ENCODE peak calls at places on chromosomes 1 and 21, in eight cellular contexts. W is left ventricle myocardium inferior, Z is colonic mucosa, C is H7, F is psoas muscle, G is mammary epithelial cell, L is GM12865, M is kidney epithelial cell. X is an unnamed sample.

GRCh38 chr1:220283616-220284015 is 11.4 kb upstream of the RAB3GAP2 start:
- DNase-seq in W (no peak), M (no peak), L (no peak), C (no peak), F (no peak), Z (no peak), G (no peak), X (no peak)

GRCh38 chr1:199778324-199778955 is 249.1 kb upstream of the NR5A2 start:
- DNase-seq in C (no peak), G (no peak), F (no peak), W (no peak), M (no peak), Z (peak; percentile 19), L (peak; percentile 1), X (no peak)

GRCh38 chr21:32207096-32207716 is 71.6 kb downstream of the MIS18A start:
- DNase-seq in L (no peak), W (no peak), G (no peak), F (no peak), Z (no peak), M (no peak), C (no peak), X (no peak)

GRCh38 chr1:39852876-39853275 is 30.4 kb downstream of the TRIT1 start:
- DNase-seq in C (no peak), L (no peak), M (no peak), F (no peak), Z (no peak), G (no peak), W (no peak), X (no peak)

GRCh38 chr1:156550346-156550745 is 22.0 kb downstream of the IQGAP3 start:
- DNase-seq in F (no peak), Z (no peak), C (no peak), M (no peak), G (no peak), W (peak; percentile 67), L (no peak), X (no peak)

GRCh38 chr1:198107041-198107440 is 49.8 kb upstream of the NEK7 start:
- DNase-seq in C (no peak), L (no peak), W (no peak), F (no peak), G (peak; percentile 93), M (peak; percentile 38), Z (no peak), X (no peak)

GRCh38 chr1:156754219-156754618 is 2.7 kb upstream of the HDGF start:
- DNase-seq in L (no peak), Z (no peak), F (no peak), G (no peak), W (no peak), C (peak; percentile 6), M (no peak), X (no peak)

GRCh38 chr1:220274122-220274855 is 2.0 kb upstream of the RAB3GAP2 start:
- DNase-seq in M (no peak), W (no peak), C (peak; percentile 5), F (no peak), G (peak; percentile 5), L (no peak), Z (no peak), X (peak; percentile 56)

GRCh38 chr1:173267453-173267945 is 60.4 kb upstream of the TNFSF4 start:
- DNase-seq in C (no peak), G (peak; percentile 87), M (peak; percentile 29), F (no peak), L (peak; percentile 21), W (no peak), Z (no peak), X (peak; percentile 74)

GRCh38 chr1:59178803-59179202 is 118.1 kb upstream of the FGGY start:
- DNase-seq in M (no peak), C (no peak), Z (no peak), W (peak; percentile 18), L (no peak), F (no peak), G (no peak), X (no peak)

GRCh38 chr1:69126761-69127160 is 441.0 kb upstream of the LRRC7 start:
- DNase-seq in L (no peak), W (no peak), G (no peak), C (no peak), M (no peak), Z (no peak), F (no peak), X (peak; percentile 10)

GRCh38 chr1:90795396-90795795 is 78.3 kb upstream of the BARHL2 start:
- DNase-seq in L (no peak), M (no peak), Z (no peak), W (no peak), F (no peak), C (no peak), G (no peak), X (no peak)

GRCh38 chr1:176858421-176858916 is 306.0 kb downstream of the ASTN1 start:
- DNase-seq in M (no peak), F (no peak), G (peak; percentile 51), Z (no peak), W (no peak), L (no peak), C (no peak), X (no peak)

GRCh38 chr1:98794196-98794886 is 132.8 kb downstream of the SNX7 start:
- DNase-seq in G (peak; percentile 60), L (peak; percentile 64), W (no peak), M (peak; percentile 37), F (no peak), Z (peak; percentile 52), C (peak; percentile 32), X (peak; percentile 26)

GRCh38 chr1:214912127-214912526 is 170.4 kb upstream of the KCNK2 start:
- DNase-seq in G (no peak), Z (no peak), F (no peak), L (no peak), C (no peak), M (no peak), W (no peak), X (no peak)

GRCh38 chr1:115829023-115829674 is 11.8 kb downstream of the NHLH2 start:
- DNase-seq in W (no peak), M (peak; percentile 62), Z (peak; percentile 24), L (no peak), G (peak; percentile 93), F (peak; percentile 17), C (no peak), X (peak; percentile 77)

GRCh38 chr1:233269656-233270055 is 25.9 kb downstream of the PCNX2 start:
- DNase-seq in M (no peak), L (no peak), F (no peak), W (no peak), G (peak; percentile 36), C (no peak), Z (no peak), X (peak; percentile 29)

GRCh38 chr1:64864018-64864945 is 102.1 kb downstream of the JAK1 start:
- DNase-seq in C (no peak), G (no peak), Z (peak; percentile 55), M (peak; percentile 12), W (peak; percentile 65), L (peak; percentile 96), F (peak; percentile 48), X (no peak)

GRCh38 chr1:204891860-204892259 is 21.2 kb downstream of the NFASC start:
- DNase-seq in F (no peak), L (no peak), M (no peak), G (peak; percentile 12), Z (no peak), C (no peak), W (no peak), X (no peak)

GRCh38 chr1:1419363-1419811 is 1.7 kb downstream of the ANKRD65 start:
- DNase-seq in G (no peak), M (no peak), F (no peak), W (no peak), L (no peak), C (peak; percentile 53), Z (no peak), X (no peak)
- H3K4me3 ChIP-seq in G (no peak overlapping the region), M (no peak overlapping the region), F (peak overlapping the region; percentile 65), W (peak overlapping the region; percentile 64), L (no peak overlapping the region), C (no peak overlapping the region), Z (peak overlapping the region; percentile 22), X (no peak overlapping the region)

GRCh38 chr1:1213919-1214599 is at the start of gene TNFRSF4:
- DNase-seq in C (no peak), M (no peak), Z (no peak), G (no peak), W (peak; percentile 12), F (peak; percentile 11), L (no peak), X (no peak)
- H3K4me3 ChIP-seq in C (no peak within 1 kb of the TSS), M (no peak within 1 kb of the TSS), Z (peak within 1 kb of the TSS; percentile 14), G (no peak within 1 kb of the TSS), W (peak within 1 kb of the TSS; percentile 61), F (peak within 1 kb of the TSS; percentile 51), L (no peak within 1 kb of the TSS), X (no peak within 1 kb of the TSS)

DNA sequence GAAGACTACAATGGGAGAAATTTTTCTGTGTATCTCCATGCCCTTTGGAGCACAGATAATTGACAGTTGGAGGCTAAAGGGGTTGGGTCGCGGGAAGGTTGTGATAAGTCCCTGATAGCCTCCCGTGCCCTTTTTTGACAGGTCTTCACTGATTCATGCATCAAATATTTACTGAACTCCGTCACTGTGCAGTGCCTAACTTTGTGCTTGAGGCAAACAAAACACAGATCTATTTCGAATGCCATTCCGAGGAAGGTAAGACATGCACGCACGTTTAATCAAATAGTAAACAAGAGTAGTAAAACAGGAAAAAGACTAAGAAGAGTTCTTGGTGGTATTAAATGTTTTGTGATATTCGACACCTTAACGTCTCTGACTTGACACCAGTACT is 494 bp upstream of the PIP5K1A start:
- DNase-seq in F (no peak), G (no peak), L (no peak), C (peak; percentile 35), W (no peak), Z (peak; percentile 42), M (no peak), X (no peak)
- H3K4me3 ChIP-seq in F (peak overlapping the region; percentile 95), G (peak overlapping the region; percentile 64), L (peak overlapping the region; percentile 99), C (peak overlapping the region; percentile 93), W (peak overlapping the region; percentile 88), Z (peak overlapping the region; percentile 87), M (peak overlapping the region; percentile 77), X (peak overlapping the region; percentile 99)

GRCh38 chr21:37396855-37397254 is 30.3 kb downstream of the DYRK1A start:
- DNase-seq in L (no peak), M (no peak), G (no peak), Z (no peak), W (no peak), F (no peak), C (no peak), X (no peak)

GRCh38 chr21:37393786-37394185 is 27.2 kb downstream of the DYRK1A start:
- DNase-seq in L (no peak), Z (no peak), C (no peak), W (no peak), F (no peak), M (no peak), G (no peak), X (no peak)

GRCh38 chr21:37402251-37402867 is 35.8 kb downstream of the DYRK1A start:
- DNase-seq in C (no peak), F (no peak), G (no peak), L (no peak), M (no peak), Z (no peak), W (no peak), X (no peak)

GRCh38 chr21:37393030-37393429 is 26.5 kb downstream of the DYRK1A start:
- DNase-seq in L (no peak), F (no peak), M (no peak), Z (no peak), W (no peak), C (no peak), G (no peak), X (no peak)

DNA sequence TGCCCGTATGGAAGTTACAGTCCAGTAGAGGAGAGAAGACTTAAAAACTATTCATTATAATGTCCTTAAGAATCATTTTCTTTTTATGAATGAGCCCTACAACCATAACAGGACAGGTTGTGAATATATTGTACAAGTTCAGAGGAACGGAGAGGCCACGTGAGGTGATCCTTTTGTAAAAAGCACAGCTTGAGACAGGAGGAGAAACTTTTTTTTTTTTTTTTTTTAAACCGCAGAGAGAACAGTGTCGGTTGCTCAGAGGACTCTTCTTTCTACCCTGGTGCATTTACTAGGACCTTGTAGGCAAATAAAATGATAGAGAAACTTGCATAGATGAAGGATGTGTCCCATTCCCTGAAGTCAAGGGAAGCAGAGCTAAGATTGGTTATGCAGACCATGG is 32.1 kb downstream of the DYRK1A start:
- DNase-seq in C (no peak), L (no peak), G (no peak), F (no peak), M (no peak), W (no peak), Z (no peak), X (no peak)
- H3K4me3 ChIP-seq in C (no peak overlapping the region), L (no peak overlapping the region), G (no peak overlapping the region), F (no peak overlapping the region), M (no peak overlapping the region), W (no peak overlapping the region), Z (no peak overlapping the region), X (no peak overlapping the region)